ENCODE peak calls at places on chromosomes 16 and 17, in ten cellular contexts. K is aorta; H is endodermal cell; Q is mesendoderm; C is hepatocyte; V is uterus; F is MM.1S; T is CD8-positive, alpha-beta T cell; R is prostate gland; S is lung. I is an unnamed sample.

GRCh38 chr16:30927789-30928378 is 4.5 kb downstream of the FBXL19 start:
- DNase-seq in V (peak), H (peak), S (peak), T (no peak), K (no peak), C (peak), Q (peak), F (peak), R (peak), I (peak)

GRCh38 chr16:56019274-56019673 is 144.1 kb upstream of the CES5A start:
- DNase-seq in V (no peak), F (no peak), T (no peak), S (no peak), K (no peak), R (no peak), C (no peak), H (no peak), Q (no peak), I (no peak)

GRCh38 chr16:30004811-30005242 is 6.0 kb downstream of the DOC2A start:
- DNase-seq in F (no peak), Q (no peak), T (no peak), C (no peak), K (no peak), H (no peak), R (no peak), S (no peak), V (no peak), I (no peak)

GRCh38 chr16:28532940-28533647 is 5.7 kb downstream of the NUPR1 start:
- DNase-seq in Q (no peak), R (no peak), F (no peak), K (no peak), C (no peak), V (no peak), S (no peak), H (no peak), T (no peak), I (no peak)

GRCh38 chr17:6306820-6307219 is 128.1 kb downstream of the AIPL1 start:
- DNase-seq in Q (no peak), F (no peak), C (no peak), V (no peak), H (no peak), T (no peak), R (no peak), S (no peak), K (no peak), I (no peak)

GRCh38 chr17:43545383-43545632 is 832 bp downstream of the ETV4 start:
- DNase-seq in K (peak), F (no peak), Q (no peak), T (no peak), S (peak), R (peak), H (no peak), C (no peak), V (peak), I (no peak)

GRCh38 chr17:80937501-80938356 is 53.9 kb upstream of the CHMP6 start:
- DNase-seq in T (no peak), C (no peak), H (no peak), Q (no peak), F (no peak), S (no peak), R (no peak), K (peak), V (peak), I (no peak)

GRCh38 chr16:1195393-1195666 is 29.7 kb downstream of the TPSG1 start:
- DNase-seq in S (no peak), C (no peak), V (no peak), T (no peak), R (no peak), Q (no peak), H (no peak), F (no peak), K (no peak), I (no peak)

GRCh38 chr16:69941251-69942098 is 9.7 kb upstream of the CLEC18A start:
- DNase-seq in F (no peak), R (no peak), V (no peak), K (peak), C (no peak), T (no peak), H (no peak), Q (no peak), S (peak), I (no peak)

GRCh38 chr17:75665981-75666380 is 973 bp downstream of the RECQL5 start:
- DNase-seq in S (no peak), K (peak), F (no peak), H (no peak), R (no peak), Q (no peak), V (no peak), T (no peak), C (no peak), I (no peak)
- H3K27ac ChIP-seq in S (no peak), K (no peak), F (no peak), H (no peak), R (no peak), Q (no peak), V (no peak), T (peak), C (no peak), I (no peak)

DNA sequence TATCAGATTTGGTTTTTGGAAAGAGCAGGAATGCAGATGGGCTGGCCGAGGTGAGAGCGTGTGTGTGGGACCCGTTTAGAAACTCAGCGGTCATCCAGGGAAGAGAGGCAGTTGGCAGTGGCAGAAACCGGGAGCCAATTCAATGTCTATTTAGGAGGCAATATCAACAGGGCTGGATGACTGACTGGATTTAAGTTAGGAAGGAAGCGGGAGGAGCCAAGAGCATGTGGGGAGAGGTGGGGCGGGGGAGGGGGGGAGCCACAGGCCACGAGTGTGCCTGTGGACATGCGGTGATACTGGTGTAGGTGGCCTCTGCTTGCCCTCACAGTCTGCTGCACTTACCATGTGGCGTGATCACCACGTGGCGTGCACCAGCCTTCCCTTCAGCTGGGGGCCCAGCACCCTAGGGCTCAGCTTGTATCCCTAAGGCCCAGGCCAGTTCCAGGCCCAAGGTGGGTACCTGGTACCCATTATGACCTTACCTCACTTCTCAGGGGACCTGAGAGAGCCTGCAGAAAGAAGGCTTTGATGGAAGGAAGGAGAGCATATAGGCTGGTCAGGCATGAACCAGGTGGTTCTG is 10.8 kb upstream of the TPPP3 start:
- DNase-seq in V (no peak), C (no peak), R (no peak), S (no peak), K (peak), H (no peak), Q (no peak), F (no peak), T (no peak), I (no peak)
- H3K27ac ChIP-seq in V (no peak), C (peak), R (peak), S (no peak), K (no peak), H (no peak), Q (no peak), F (no peak), T (no peak), I (peak)

GRCh38 chr16:79451196-79451816 is 149.2 kb downstream of the MAF start:
- DNase-seq in K (no peak), H (no peak), R (no peak), Q (no peak), T (no peak), V (no peak), F (peak), S (no peak), C (no peak), I (no peak)
- H3K27ac ChIP-seq in K (no peak), H (no peak), R (no peak), Q (no peak), T (no peak), V (no peak), F (peak), S (no peak), C (no peak), I (no peak)

DNA sequence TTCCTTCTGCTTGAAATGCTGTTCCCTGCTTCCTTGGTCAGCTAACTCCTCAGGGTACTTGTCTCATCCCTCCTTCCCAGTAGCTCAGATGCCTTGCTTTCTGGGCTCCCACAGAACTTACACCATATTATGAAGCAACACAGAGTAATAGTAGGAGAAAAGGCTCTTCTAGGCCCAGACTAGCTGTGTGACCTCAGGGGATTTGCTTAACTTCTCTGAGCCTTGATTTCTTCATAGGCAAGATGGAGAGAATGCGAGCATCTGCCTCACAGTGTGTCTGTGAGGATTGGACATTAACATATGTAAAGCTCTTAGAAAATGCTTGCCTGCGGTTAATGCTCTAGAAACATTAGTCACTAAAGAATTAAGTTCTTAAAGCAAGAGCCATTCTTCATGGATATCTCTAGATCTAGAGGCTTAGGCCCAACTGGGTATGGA is 22.3 kb upstream of the PECAM1 start:
- DNase-seq in T (no peak), Q (peak), V (no peak), R (no peak), K (no peak), F (no peak), S (no peak), C (no peak), H (no peak), I (no peak)
- H3K27ac ChIP-seq in T (no peak), Q (no peak), V (peak), R (no peak), K (no peak), F (no peak), S (no peak), C (no peak), H (no peak), I (no peak)

DNA sequence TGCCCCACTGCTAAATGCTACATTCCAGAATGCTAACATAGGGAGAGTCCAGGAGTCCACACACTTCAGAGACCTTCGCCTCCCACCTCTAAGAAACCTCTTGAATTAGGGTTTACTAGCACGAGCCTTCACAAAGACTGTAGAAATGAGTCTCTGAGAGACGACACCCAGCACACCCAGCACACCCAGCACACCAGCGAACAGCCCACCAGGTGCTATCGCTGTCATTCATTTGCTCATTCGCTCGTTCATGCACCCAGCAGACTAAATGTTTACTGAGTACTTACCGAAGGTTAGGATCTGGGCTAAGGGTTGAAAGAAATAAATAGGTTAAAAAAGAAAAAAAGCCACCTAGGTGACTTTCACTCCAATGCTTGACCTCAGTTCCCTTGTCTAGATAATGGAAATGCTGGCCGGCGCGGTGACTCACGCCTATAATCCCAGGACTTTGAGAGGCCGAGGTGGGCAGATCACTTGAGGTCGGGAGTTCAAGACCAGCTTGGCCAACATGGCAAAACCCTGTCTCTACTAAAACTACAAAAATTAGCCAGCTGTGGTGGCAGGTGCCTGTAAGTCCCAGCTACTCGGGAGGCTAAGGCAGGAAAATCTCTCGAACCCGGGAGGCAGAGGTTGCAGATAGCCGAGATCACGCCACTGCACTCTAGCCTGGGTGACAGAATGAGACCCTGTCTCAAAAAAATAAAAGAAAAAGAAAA is 100.8 kb downstream of the ADCY9 start:
- DNase-seq in R (no peak), Q (no peak), K (peak), F (no peak), C (peak), S (no peak), T (no peak), H (no peak), V (no peak), I (no peak)
- H3K27ac ChIP-seq in R (no peak), Q (no peak), K (no peak), F (no peak), C (peak), S (no peak), T (no peak), H (no peak), V (peak), I (no peak)

DNA sequence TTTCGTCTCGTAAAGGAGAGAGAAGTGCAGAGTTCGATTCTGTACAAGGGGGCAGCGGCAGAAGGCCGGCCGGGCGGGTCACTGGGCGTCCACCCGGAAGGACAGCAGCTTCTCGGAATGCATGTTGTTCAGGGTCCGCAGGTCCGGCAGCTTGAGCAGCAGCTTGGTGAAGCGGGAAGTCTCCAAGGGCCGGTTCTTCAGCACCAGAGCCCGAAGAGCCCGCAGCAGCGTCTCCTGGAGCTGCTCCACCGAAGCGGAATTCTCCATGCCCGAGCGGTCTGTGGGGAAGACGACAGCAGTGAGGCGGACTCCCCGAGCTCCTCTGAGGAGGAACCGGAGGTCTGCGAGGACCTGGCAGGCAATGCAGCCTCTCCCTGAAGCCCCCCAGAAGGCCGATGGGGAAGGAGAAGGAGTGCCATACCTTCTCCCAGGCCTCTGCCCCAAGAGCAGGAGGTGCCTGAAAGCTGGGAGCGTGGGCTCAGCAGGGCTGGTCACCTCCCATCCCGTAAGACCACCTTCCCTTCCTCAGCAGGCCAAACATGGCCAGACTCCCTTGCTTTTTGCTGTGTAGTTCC is 7.3 kb downstream of the NR1D1 start:
- DNase-seq in F (no peak), V (peak), C (no peak), T (no peak), S (no peak), K (peak), R (no peak), Q (no peak), H (no peak), I (no peak)
- H3K27ac ChIP-seq in F (no peak), V (peak), C (no peak), T (no peak), S (peak), K (peak), R (peak), Q (no peak), H (no peak), I (no peak)

DNA sequence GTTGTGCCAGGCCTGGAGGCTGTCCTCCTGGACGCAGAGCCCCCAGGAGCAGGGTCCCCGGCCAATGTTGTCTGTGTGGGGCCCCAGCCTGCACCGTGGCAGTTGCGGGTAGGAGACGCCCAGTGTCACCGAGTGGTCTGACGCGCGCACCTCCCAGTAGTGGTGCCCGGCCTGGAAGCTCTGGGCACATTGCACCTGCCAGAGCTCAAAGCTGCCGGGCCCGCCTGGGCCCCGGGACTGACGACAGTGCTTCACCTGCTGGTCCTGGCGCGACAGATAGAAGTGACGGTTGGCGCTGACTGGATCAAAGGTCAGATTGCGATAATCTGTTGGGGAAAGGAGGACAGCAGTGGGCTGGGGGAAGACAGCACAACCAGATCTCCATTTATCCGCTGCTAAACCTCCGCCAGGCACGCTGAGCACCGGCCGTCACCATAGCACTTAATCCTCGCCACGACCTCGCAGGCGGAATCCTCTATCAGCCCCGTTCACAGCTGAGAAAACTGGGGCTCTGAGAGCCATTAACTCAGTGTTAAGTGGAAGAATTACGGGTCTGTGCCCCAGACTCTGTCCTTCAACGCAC is 5.6 kb downstream of the TRIM65 start:
- DNase-seq in S (no peak), K (no peak), V (no peak), C (no peak), F (no peak), H (no peak), Q (no peak), T (no peak), R (no peak), I (no peak)
- H3K27ac ChIP-seq in S (no peak), K (no peak), V (no peak), C (no peak), F (no peak), H (no peak), Q (no peak), T (no peak), R (no peak), I (no peak)

DNA sequence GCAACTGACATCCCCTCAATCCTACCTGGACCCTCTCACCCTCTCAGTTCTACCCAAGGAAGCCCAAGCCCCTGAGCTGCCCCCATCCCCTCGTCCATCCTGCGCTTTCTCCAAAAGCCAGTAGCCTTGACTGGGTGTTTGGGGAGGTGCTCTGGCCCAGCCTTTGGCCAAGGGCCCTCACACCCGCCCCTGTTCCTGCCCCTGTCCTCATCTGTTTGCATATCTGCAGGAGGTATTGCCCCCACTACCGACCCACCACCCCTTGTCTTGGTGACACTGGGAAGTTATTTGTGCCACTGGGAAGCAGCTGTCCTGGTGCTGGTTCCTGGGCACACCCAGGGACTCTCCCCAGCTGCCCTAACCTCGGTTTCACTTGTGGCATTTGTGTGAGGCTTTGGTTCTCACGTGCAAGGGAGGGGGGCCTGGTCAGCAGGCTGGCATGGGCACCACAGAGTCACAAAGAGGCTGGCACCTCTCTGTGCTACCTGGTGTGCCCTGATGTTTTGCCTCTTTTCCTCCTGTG is 75.3 kb downstream of the MRC2 start:
- DNase-seq in K (no peak), Q (no peak), T (no peak), H (peak), V (no peak), S (no peak), R (no peak), F (no peak), C (no peak), I (no peak)
- H3K27ac ChIP-seq in K (no peak), Q (no peak), T (no peak), H (no peak), V (no peak), S (no peak), R (no peak), F (no peak), C (no peak), I (no peak)